ENCODE peak calls at places on chromosomes 2 and 18, in six cellular contexts. I is adrenal gland, F is sigmoid colon, G is suprapubic skin, X is endothelial cell of umbilical vein, Z is IMR-90. J is an unnamed sample.

GRCh38 chr2:215367647-215368492 is 56.0 kb downstream of the ATIC start:
- DNase-seq in G (no peak), X (peak), F (no peak), Z (peak), I (no peak), J (peak)

GRCh38 chr2:238846503-238847431 is 1.1 kb upstream of the TWIST2 start:
- DNase-seq in Z (no peak), X (peak), F (peak), G (peak), I (no peak), J (no peak)

GRCh38 chr2:196335238-196335637 is 163.9 kb upstream of the STK17B start:
- DNase-seq in I (no peak), F (no peak), X (peak), Z (peak), G (no peak), J (peak)

GRCh38 chr2:12818416-12819097 is 101.8 kb downstream of the TRIB2 start:
- DNase-seq in X (no peak), I (no peak), Z (no peak), G (no peak), F (no peak), J (no peak)

GRCh38 chr2:164896634-164897033 is 55.0 kb upstream of the COBLL1 start:
- DNase-seq in F (no peak), X (peak), Z (peak), G (no peak), I (no peak), J (peak)

GRCh38 chr2:218448934-218449333 is 30.0 kb downstream of the VIL1 start:
- DNase-seq in Z (peak), I (no peak), X (peak), G (peak), F (no peak), J (peak)

GRCh38 chr2:217559084-217559483 is 443.7 kb downstream of the TNS1 start:
- DNase-seq in I (no peak), F (no peak), G (no peak), X (no peak), Z (no peak), J (no peak)

GRCh38 chr2:217643814-217644301 is 358.9 kb downstream of the TNS1 start:
- DNase-seq in I (no peak), F (no peak), X (no peak), G (no peak), Z (no peak), J (no peak)

GRCh38 chr2:206971805-206972204 is 32.5 kb downstream of the CPO start:
- DNase-seq in Z (peak), I (no peak), X (no peak), G (peak), F (peak), J (no peak)

GRCh38 chr2:196514641-196515040 is 124.9 kb upstream of the CCDC150 start:
- DNase-seq in X (no peak), F (no peak), Z (no peak), G (no peak), I (no peak), J (no peak)

GRCh38 chr2:19575618-19576017 is 217.2 kb upstream of the OSR1 start:
- DNase-seq in X (no peak), F (no peak), I (no peak), G (no peak), Z (peak), J (no peak)

GRCh38 chr18:73164430-73164829 is 296.6 kb upstream of the NETO1 start:
- DNase-seq in G (no peak), F (no peak), Z (no peak), I (no peak), X (no peak), J (no peak)

GRCh38 chr2:156437876-156438410 is 1.8 kb downstream of the GPD2 start:
- DNase-seq in Z (no peak), I (no peak), F (no peak), G (no peak), X (no peak), J (no peak)

GRCh38 chr2:234556848-234557573 is 60.1 kb upstream of the ARL4C start:
- DNase-seq in F (no peak), G (no peak), X (no peak), I (no peak), Z (peak), J (peak)

GRCh38 chr2:204667990-204668389 is 122.7 kb downstream of the PARD3B start:
- DNase-seq in X (no peak), I (no peak), Z (no peak), G (no peak), F (no peak), J (no peak)

GRCh38 chr2:188196343-188197008 is 95.2 kb upstream of the GULP1 start:
- DNase-seq in F (no peak), X (no peak), G (no peak), Z (no peak), I (no peak), J (no peak)

GRCh38 chr2:170446078-170446477 is 268.1 kb downstream of the MYO3B start:
- DNase-seq in F (no peak), X (no peak), G (no peak), I (no peak), Z (no peak), J (no peak)

GRCh38 chr2:226273440-226273839 is 526.2 kb downstream of the IRS1 start:
- DNase-seq in F (no peak), Z (peak), G (no peak), X (no peak), I (no peak), J (no peak)

GRCh38 chr2:120231974-120232635 is 8.9 kb upstream of the TMEM185B start:
- DNase-seq in F (peak), X (no peak), G (peak), I (peak), Z (peak), J (no peak)

GRCh38 chr2:216888086-216888485 is 28.2 kb upstream of the TNP1 start:
- DNase-seq in X (no peak), I (no peak), Z (no peak), F (no peak), G (no peak), J (no peak)

GRCh38 chr2:142165790-142166189 is 35.0 kb upstream of the LRP1B start:
- DNase-seq in F (no peak), X (peak), G (no peak), I (no peak), Z (peak), J (no peak)

GRCh38 chr2:207477896-207478295 is 51.9 kb upstream of the CREB1 start:
- DNase-seq in F (no peak), G (no peak), Z (no peak), X (no peak), I (no peak), J (no peak)

GRCh38 chr2:96499061-96499960 is 5.8 kb downstream of the NEURL3 start:
- DNase-seq in X (no peak), G (no peak), I (no peak), F (no peak), Z (no peak), J (no peak)

GRCh38 chr2:23422089-23423061 is 37.4 kb downstream of the KLHL29 start:
- DNase-seq in Z (no peak), F (no peak), G (no peak), X (no peak), I (no peak), J (no peak)

GRCh38 chr2:212109792-212110680 is 428.6 kb downstream of the ERBB4 start:
- DNase-seq in Z (no peak), X (peak), G (no peak), F (no peak), I (no peak), J (no peak)

GRCh38 chr2:133346654-133347053 is 221.6 kb downstream of the NCKAP5 start:
- DNase-seq in G (peak), I (no peak), Z (peak), F (no peak), X (no peak), J (no peak)

DNA sequence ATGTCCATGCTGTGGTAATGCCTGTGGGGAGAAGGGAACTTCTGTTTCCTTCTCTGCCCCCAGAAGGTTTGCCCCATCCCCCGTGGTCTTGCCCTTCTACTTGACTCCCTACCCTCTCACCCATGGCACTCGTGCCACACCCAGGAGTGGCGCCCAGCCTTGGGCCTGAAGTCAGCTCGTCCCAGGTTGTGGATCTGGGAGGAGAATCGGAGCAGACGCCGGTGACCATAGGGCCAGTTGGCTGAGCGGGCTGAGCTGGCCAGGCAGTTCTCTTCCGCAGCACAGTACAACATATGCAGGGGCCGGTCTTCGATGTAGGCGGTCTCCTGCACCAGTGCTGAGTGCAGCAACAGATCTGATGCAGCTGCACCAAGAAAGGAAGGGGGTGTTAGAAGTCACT is 4.7 kb downstream of the HTRA2 start:
- DNase-seq in X (no peak), G (no peak), F (no peak), I (no peak), Z (no peak), J (no peak)
- TF ChIP-seq POLR2A in X (no peak), G (no peak), F (no peak), I (no peak), Z (no peak), J (peak)

GRCh38 chr2:28958689-28959088 is 22.4 kb upstream of the TOGARAM2 start:
- DNase-seq in G (no peak), Z (peak), F (peak), I (peak), X (peak), J (peak)
- TF ChIP-seq POLR2A in G (no peak), Z (peak), F (no peak), I (no peak), X (no peak), J (no peak)

GRCh38 chr2:8680931-8681760 is 710 bp upstream of the ID2 start:
- DNase-seq in X (peak), F (peak), G (peak), I (peak), Z (peak), J (no peak)

GRCh38 chr2:8678731-8679566 is 2.9 kb upstream of the ID2 start:
- DNase-seq in G (peak), X (peak), Z (peak), F (peak), I (peak), J (peak)

GRCh38 chr2:8679567-8679826 is 2.4 kb upstream of the ID2 start:
- DNase-seq in G (no peak), I (no peak), Z (no peak), X (no peak), F (no peak), J (no peak)

GRCh38 chr2:8681786-8682692 is at the start of gene ID2:
- DNase-seq in I (peak), F (peak), G (peak), Z (peak), X (peak), J (peak)

GRCh38 chr2:8679827-8680731 is 1.8 kb upstream of the ID2 start:
- DNase-seq in I (peak), X (peak), G (no peak), F (peak), Z (peak), J (no peak)
- TF ChIP-seq POLR2A in I (peak), X (no peak), G (no peak), F (no peak), Z (peak), J (peak)

DNA sequence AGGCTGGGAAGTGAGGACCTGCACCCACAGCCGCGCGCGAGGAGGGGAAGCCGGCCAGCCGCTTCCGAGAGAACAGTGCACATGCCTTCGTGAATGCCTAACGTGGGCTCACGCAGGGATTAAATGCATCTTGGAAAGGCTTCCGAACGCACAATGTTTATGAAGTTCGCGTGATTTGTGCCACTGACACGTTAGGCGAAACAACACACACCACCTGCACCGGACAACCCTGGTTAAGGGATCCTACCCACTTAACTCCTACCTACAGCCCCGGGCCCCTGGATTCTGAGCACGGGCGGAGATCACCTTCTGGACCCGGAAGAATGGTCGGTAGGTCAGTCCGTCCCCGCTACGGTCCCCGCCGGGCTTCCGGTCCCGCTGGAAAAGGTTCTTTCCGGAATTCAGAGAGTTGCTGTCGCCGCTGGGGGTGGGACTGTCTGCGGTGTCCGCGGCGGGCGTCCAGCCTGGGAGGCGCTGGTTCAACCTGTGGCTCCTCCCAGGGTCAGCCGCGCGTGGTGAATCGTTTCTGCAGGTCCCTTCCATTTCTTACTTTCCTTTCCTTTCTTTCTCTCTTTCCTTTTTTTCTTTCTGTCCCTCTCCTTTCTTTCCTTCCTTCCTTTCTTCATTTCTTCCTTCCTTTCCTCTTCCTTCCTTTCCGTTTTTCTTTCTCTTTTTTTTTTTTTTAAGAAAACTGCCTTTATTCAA is at the start of gene MTIF2:
- DNase-seq in Z (peak), F (peak), I (peak), X (peak), G (peak), J (peak)
- TF ChIP-seq POLR2A in Z (peak), F (peak), I (peak), X (peak), G (peak), J (peak)

GRCh38 chr2:7722212-7722910 is 805.1 kb downstream of the RNF144A start:
- DNase-seq in I (no peak), X (no peak), F (no peak), Z (no peak), G (no peak), J (no peak)

GRCh38 chr2:7726989-7727388 is 809.8 kb downstream of the RNF144A start:
- DNase-seq in Z (no peak), X (no peak), F (no peak), I (no peak), G (no peak), J (no peak)

GRCh38 chr2:7725850-7726242 is 808.6 kb downstream of the RNF144A start:
- DNase-seq in F (no peak), G (no peak), Z (no peak), X (no peak), I (no peak), J (no peak)

GRCh38 chr2:7724336-7724735 is 807.1 kb downstream of the RNF144A start:
- DNase-seq in G (no peak), Z (no peak), I (no peak), F (no peak), X (no peak), J (no peak)

DNA sequence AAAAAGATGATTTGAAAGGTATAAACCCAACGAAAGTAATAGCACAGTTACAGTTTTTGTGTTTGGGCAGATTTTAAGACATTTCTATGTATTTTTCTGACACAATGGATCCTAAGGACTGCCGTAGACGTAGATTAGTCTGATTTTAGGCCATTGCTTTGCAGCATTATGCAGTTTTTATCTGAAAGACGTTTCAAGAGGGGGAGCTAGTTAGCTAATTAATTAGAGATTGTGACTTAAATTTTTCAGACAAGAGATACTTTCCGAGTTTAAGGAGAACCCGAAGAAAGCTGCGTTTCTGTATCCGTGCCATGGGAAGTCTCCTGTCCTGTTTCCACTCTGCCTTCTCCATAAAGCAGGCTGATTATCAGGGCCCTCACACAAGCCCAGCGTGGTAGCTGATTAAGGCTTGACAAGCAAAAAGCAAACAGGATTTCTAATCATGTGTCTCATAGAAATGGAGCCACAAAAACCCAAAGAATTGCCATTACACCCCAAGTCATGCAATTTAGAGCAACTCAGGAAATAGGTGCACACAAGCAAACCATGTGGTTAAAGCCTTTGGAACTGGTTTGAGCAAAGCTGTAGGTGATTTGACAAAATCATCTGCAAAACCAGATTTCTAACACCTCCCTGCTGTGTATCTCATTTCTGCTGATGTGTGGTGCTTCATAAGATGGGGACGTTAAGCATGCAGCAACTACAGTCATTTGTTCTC is 808.1 kb downstream of the RNF144A start:
- DNase-seq in I (no peak), Z (peak), F (no peak), X (no peak), G (no peak), J (no peak)
- TF ChIP-seq POLR2A in I (no peak), Z (no peak), F (no peak), X (no peak), G (no peak), J (no peak)

GRCh38 chr2:45388541-45389100 is 222.4 kb downstream of the SRBD1 start:
- DNase-seq in X (no peak), G (no peak), F (no peak), I (no peak), Z (no peak), J (no peak)
- TF ChIP-seq POLR2A in X (no peak), G (no peak), F (no peak), I (no peak), Z (no peak), J (no peak)

GRCh38 chr2:10303174-10303633 is 500 bp downstream of the HPCAL1 start:
- DNase-seq in G (peak), F (no peak), Z (no peak), I (no peak), X (no peak), J (no peak)

GRCh38 chr2:10301946-10302478 is 692 bp upstream of the HPCAL1 start:
- DNase-seq in G (no peak), I (peak), Z (no peak), X (no peak), F (no peak), J (no peak)

GRCh38 chr2:10300997-10301945 is 1.4 kb upstream of the HPCAL1 start:
- DNase-seq in I (no peak), Z (no peak), F (no peak), G (no peak), X (no peak), J (no peak)

GRCh38 chr2:10303634-10304378 is 1.1 kb downstream of the HPCAL1 start:
- DNase-seq in G (no peak), Z (peak), F (no peak), X (peak), I (peak), J (peak)

DNA sequence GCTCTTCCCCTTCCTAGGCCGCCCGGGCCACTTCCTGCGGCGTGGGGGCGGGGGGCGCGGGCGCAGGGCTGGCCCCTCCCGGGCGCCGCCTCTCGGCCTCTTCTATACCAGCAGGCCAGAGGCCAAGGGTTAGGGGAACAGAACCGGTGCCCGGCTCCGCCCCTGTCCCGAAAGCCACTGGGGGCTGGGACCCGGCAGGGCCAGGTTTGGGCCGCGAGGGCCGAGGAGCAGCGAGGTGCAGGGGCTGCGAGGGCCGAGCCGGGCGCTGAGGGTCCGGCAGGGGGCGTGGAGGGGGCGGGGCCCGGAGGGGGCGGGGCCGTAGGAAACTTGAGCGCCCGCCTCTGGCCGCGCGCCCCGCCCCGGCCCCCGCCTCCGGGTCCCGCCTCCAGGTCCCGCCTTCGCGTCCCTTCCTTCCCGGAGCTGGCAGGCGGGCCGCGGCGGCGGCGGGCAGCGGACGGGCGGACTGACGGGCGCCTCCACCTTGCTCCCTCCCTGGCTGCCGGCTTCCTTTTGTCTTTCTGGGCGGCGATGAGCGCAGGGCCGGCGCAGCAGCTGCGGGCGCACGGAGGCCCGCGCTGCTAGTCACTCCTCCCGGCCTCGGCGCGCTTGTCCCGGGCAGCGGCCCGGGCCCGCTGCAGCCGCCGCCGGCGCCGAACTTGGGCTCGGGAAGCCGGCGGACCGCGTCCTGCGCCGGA is at the start of gene HPCAL1:
- DNase-seq in F (peak), X (peak), I (peak), Z (peak), G (peak), J (peak)
- TF ChIP-seq POLR2A in F (peak), X (peak), I (peak), Z (peak), G (no peak), J (peak)

GRCh38 chr2:136131484-136131960 is 13.6 kb upstream of the CXCR4 start:
- DNase-seq in I (no peak), G (no peak), X (no peak), F (no peak), Z (no peak), J (no peak)

GRCh38 chr2:136134126-136134525 is 16.2 kb upstream of the CXCR4 start:
- DNase-seq in G (no peak), I (no peak), Z (no peak), X (no peak), F (no peak), J (no peak)

GRCh38 chr2:136130511-136130910 is 12.6 kb upstream of the CXCR4 start:
- DNase-seq in G (no peak), X (no peak), Z (no peak), I (no peak), F (no peak), J (no peak)

GRCh38 chr2:136132840-136133570 is 15.1 kb upstream of the CXCR4 start:
- DNase-seq in X (no peak), I (no peak), G (no peak), Z (no peak), F (no peak), J (no peak)

GRCh38 chr2:136131961-136132839 is 14.3 kb upstream of the CXCR4 start:
- DNase-seq in Z (no peak), X (no peak), F (no peak), I (no peak), G (no peak), J (no peak)
- TF ChIP-seq POLR2A in Z (no peak), X (no peak), F (no peak), I (no peak), G (no peak), J (no peak)